ENCODE peak calls at places on chromosomes 16 and 17, in six cellular contexts. B is suprapubic skin, O is H1, F is Panc1, I is upper lobe of left lung, Q is sigmoid colon. H is an unnamed sample.

GRCh38 chr17:38693700-38694329 is 11.3 kb upstream of the MLLT6 start:
- DNase-seq in B (peak; percentile 90), I (no peak), F (no peak), Q (peak; percentile 99), O (no peak), H (peak; percentile 70)

GRCh38 chr16:66365588-66365987 is 903 bp upstream of the CDH5 start:
- DNase-seq in I (no peak), O (no peak), B (no peak), Q (no peak), F (no peak), H (peak; percentile 56)

GRCh38 chr16:69503244-69503643 is 62.5 kb upstream of the NFAT5 start:
- DNase-seq in O (no peak), B (no peak), Q (no peak), F (no peak), I (no peak), H (no peak)

GRCh38 chr16:56102159-56102798 is 89.0 kb upstream of the GNAO1 start:
- DNase-seq in B (no peak), F (no peak), I (peak; percentile 20), O (no peak), Q (peak; percentile 81), H (no peak)

GRCh38 chr16:82755570-82756282 is 129.0 kb downstream of the CDH13 start:
- DNase-seq in B (no peak), O (no peak), F (no peak), Q (no peak), I (no peak), H (no peak)

GRCh38 chr16:49593423-49594040 is 219.9 kb downstream of the C16orf78 start:
- DNase-seq in Q (no peak), F (no peak), B (no peak), I (no peak), O (no peak), H (no peak)

GRCh38 chr16:68367034-68367433 is 56.2 kb downstream of the PRMT7 start:
- DNase-seq in O (no peak), Q (no peak), F (no peak), I (no peak), B (no peak), H (no peak)

GRCh38 chr16:48491517-48491916 is 106.3 kb upstream of the SIAH1 start:
- DNase-seq in Q (no peak), B (no peak), I (no peak), F (no peak), O (no peak), H (no peak)

GRCh38 chr17:5832886-5833285 is 237.3 kb upstream of the WSCD1 start:
- DNase-seq in B (no peak), Q (no peak), F (peak; percentile 86), O (no peak), I (no peak), H (no peak)

DNA sequence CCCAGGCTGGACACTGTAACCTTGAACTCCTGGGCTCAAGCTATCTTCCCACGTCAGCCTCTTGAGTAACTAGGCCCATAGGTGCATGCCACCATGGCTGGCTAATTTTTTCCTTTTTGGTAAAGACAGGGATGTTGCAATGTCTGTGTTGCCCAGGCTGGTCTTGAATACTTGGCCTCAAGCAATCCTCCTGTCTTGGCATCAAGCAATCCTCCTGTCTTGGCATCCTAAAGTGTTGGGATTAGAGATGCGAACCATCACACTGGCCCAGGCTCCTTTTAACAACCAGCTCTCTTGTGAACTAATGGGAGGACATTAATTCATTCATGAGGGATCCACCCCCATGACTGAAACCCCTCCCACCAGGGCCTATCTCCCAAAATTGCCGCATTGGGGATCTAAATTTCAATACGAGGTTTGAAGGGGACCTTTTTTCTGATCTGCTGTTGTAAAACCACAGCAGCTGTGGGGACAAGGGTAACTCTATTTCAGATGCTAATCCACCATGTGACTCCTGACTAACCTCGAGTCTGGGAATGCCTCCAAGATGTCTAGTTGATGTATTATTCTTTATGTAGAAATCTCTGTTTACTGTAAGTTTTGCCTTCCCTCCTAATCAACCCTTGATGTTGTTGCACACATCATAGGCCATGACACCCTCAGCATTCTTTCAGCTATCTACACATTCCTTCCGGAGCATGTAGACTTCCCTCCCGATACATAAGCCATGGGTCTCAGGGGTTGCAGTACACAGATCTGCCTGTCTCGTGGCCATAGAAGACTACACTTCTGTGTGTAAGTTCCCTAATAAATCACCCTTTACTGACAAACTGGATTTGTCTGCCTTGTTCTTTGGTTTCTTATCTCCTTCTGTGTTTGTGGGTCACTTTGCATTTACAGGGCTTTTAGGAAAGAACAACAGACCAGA is 37.6 kb downstream of the RNF112 start:
- DNase-seq in I (no peak), Q (peak; percentile 86), B (no peak), O (no peak), F (peak; percentile 61), H (peak; percentile 71)
- TF ChIP-seq POLR2AphosphoS5 in I (peak; percentile 47), Q (peak; percentile 70), B (no peak), O (no peak), F (no peak), H (peak; percentile 36)

DNA sequence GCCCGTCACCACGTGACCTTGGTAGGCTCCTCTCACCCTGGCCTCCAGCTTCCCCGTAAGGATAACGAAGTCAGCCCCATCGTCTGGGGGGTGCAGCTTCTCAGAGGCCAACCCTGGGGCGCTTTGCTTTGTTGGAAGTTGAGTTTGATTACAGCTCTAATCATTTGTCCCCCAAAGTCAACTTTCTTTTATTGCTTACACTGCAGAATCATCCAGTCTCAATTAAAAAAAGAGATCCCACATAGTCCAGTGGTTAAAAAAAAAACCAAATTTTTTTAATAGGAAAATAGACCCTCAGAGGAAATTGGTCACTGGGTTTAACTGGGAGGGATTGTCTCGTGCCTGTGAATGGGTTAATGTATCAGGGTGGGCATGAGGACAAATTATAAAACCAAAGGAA is 7.8 kb upstream of the GPRC5C start:
- DNase-seq in Q (no peak), I (no peak), O (no peak), F (no peak), B (no peak), H (no peak)
- H3K4me3 ChIP-seq in Q (no peak overlapping the region), I (no peak overlapping the region), O (no peak overlapping the region), F (no peak overlapping the region), B (no peak overlapping the region), H (no peak overlapping the region)

DNA sequence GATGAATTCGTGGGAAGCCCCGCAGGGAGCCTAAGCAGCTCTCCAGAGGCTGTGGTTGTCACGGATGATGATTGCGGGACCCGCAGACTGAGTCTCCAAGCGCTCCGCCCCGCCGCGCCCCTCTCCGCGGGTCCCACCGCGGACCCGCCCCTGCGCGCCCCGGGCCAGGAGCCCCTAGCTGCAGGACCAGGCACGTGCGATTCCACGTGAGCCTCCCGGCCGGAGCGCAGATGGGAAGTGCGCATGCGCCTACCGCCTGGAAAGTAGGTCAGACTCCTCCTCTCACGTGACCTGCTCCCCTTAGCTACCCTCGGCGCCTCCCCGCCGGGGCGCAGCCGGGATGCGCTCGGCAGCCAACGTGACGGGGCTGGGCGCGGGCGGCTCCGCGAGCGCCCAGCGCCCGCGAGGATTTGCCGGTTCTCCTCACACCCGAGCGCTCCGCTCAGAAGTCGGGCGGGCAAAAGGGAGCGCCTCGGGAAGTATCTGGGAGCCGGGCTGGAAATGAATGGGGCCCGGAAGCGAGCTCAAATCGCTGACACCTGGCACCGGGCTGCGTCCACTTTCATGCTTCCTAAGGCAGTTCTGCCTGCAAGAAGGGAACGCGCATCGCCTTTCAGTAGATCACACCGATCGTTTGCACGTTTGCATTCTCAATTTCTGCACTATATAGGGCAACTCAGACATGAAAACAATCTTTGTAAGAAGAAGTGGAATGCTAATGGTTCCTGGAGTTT is 26.4 kb upstream of the HLF start:
- DNase-seq in I (peak; percentile 97), F (peak; percentile 47), O (peak; percentile 89), B (peak; percentile 96), Q (peak; percentile 97), H (peak; percentile 93)
- TF ChIP-seq POLR2AphosphoS5 in I (no peak), F (peak; percentile 30), O (peak; percentile 54), B (no peak), Q (peak; percentile 29), H (peak; percentile 60)

GRCh38 chr17:77774182-77774581 is 184.3 kb upstream of the TNRC6C start:
- DNase-seq in O (no peak), B (no peak), F (no peak), Q (no peak), I (no peak), H (no peak)
- H3K4me3 ChIP-seq in O (no peak overlapping the region), B (no peak overlapping the region), F (no peak overlapping the region), Q (no peak overlapping the region), I (no peak overlapping the region), H (no peak overlapping the region)

GRCh38 chr17:64536913-64537312 is 30.1 kb downstream of the CEP95 start:
- DNase-seq in O (no peak), I (no peak), Q (no peak), F (no peak), B (no peak), H (no peak)

GRCh38 chr17:64537488-64537887 is 30.7 kb downstream of the CEP95 start:
- DNase-seq in F (no peak), O (no peak), B (no peak), I (no peak), Q (no peak), H (no peak)

GRCh38 chr17:64535357-64535756 is 28.6 kb downstream of the CEP95 start:
- DNase-seq in F (no peak), O (no peak), I (no peak), Q (no peak), B (no peak), H (no peak)

GRCh38 chr17:64540118-64540776 is 33.5 kb downstream of the CEP95 start:
- DNase-seq in F (no peak), O (no peak), Q (no peak), B (no peak), I (no peak), H (no peak)

DNA sequence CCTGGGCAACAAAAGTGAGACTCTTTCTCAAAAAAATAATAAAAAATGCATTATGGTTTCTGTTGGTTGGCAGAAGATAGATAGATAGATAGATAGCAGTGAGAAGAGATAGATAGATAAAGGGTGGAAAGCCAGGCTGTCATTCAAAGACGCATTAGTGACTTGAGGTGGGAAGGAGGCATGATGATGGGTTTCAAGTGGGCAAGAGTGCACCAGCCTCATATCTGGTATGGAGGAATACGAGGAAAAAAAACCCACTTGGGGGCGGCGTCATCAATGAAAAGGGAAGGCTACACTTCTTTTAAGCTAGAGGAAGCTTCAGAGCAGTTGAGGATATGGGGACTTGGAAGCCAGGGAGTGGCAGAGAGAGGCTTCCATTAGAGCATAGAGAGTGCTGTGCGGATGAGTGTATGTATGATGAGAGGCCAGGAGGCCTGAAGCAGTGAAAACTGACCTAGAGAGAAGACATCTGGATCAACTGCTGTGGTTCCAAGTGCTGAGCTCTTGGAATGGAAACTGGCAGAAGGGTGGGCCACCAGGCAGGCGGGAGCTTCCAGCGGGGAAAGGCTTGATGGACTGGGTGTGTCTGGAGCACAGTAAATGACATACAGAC is 31.8 kb downstream of the CEP95 start:
- DNase-seq in I (no peak), Q (no peak), F (no peak), O (no peak), B (no peak), H (no peak)
- TF ChIP-seq POLR2AphosphoS5 in I (no peak), Q (no peak), F (no peak), O (no peak), B (no peak), H (no peak)

DNA sequence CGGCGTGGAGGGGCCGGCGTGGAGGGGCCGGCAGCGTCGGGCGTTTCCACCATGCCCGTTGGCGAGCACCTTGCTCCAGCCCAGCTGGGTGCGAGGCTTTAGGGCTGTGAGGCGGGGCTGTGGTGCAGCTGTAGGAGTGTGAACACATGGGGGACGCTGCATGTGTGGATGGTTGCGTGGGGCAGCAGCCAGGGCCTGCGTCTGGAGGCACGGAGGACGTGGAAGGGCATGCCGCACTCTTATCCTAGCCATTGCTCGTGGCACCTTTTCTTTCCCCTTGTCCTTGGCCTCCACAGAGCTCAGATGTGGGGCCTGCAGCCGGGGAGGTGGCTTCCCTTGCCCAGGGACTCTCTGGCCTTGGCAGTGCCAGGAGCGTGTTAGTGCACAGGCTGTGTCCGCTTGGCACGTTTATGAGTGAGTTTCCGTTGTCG is 47.8 kb downstream of the PDPK1 start:
- DNase-seq in F (no peak), B (no peak), O (no peak), Q (no peak), I (peak; percentile 68), H (peak; percentile 17)
- H3K4me3 ChIP-seq in F (no peak overlapping the region), B (no peak overlapping the region), O (no peak overlapping the region), Q (no peak overlapping the region), I (no peak overlapping the region), H (no peak overlapping the region)